ENCODE peak calls at places on chromosomes 7 and 10, in six cellular contexts. One of them, this sample, is unnamed.

GRCh38 chr7:95478139-95479037 is 7.4 kb upstream of the ASB4 start:
- DNase-seq in HFF-Myc: no peak
- DNase-seq in AG10803: peak; percentile 37
- DNase-seq in Panc1: no peak
- DNase-seq in brain microvascular endothelial cell: peak; percentile 25
- DNase-seq in astrocyte of the spinal cord: peak; percentile 61
- DNase-seq in this sample: peak; percentile 59

GRCh38 chr7:31864646-31865045 is 177.6 kb downstream of the PPP1R17 start:
- DNase-seq in HFF-Myc: no peak
- DNase-seq in AG10803: no peak
- DNase-seq in Panc1: no peak
- DNase-seq in brain microvascular endothelial cell: no peak
- DNase-seq in astrocyte of the spinal cord: no peak
- DNase-seq in this sample: no peak

GRCh38 chr10:5369362-5370158 is 4.8 kb downstream of the UCN3 start:
- DNase-seq in HFF-Myc: no peak
- DNase-seq in AG10803: no peak
- DNase-seq in Panc1: no peak
- DNase-seq in brain microvascular endothelial cell: no peak
- DNase-seq in astrocyte of the spinal cord: no peak
- DNase-seq in this sample: no peak

GRCh38 chr7:101099969-101100781 is 14.9 kb downstream of the TRIM56 start:
- DNase-seq in HFF-Myc: peak; percentile 96
- DNase-seq in AG10803: peak; percentile 99
- DNase-seq in Panc1: peak; percentile 98
- DNase-seq in brain microvascular endothelial cell: peak; percentile 100
- DNase-seq in astrocyte of the spinal cord: peak; percentile 99
- DNase-seq in this sample: peak; percentile 96

GRCh38 chr7:87934699-87935372 is 785 bp downstream of the ADAM22 start:
- DNase-seq in HFF-Myc: no peak
- DNase-seq in AG10803: no peak
- DNase-seq in Panc1: no peak
- DNase-seq in brain microvascular endothelial cell: no peak
- DNase-seq in astrocyte of the spinal cord: peak; percentile 9
- DNase-seq in this sample: no peak

GRCh38 chr7:33807779-33808482 is 97.4 kb upstream of the BMPER start:
- DNase-seq in HFF-Myc: peak; percentile 67
- DNase-seq in AG10803: peak; percentile 85
- DNase-seq in Panc1: no peak
- DNase-seq in brain microvascular endothelial cell: peak; percentile 89
- DNase-seq in astrocyte of the spinal cord: peak; percentile 82
- DNase-seq in this sample: peak; percentile 73

GRCh38 chr10:105769248-105770184 is 1128.4 kb downstream of the SORCS3 start:
- DNase-seq in HFF-Myc: no peak
- DNase-seq in AG10803: no peak
- DNase-seq in Panc1: no peak
- DNase-seq in brain microvascular endothelial cell: no peak
- DNase-seq in astrocyte of the spinal cord: no peak
- DNase-seq in this sample: no peak

GRCh38 chr7:70712942-70713341 is 419.0 kb upstream of the GALNT17 start:
- DNase-seq in HFF-Myc: no peak
- DNase-seq in AG10803: no peak
- DNase-seq in Panc1: no peak
- DNase-seq in brain microvascular endothelial cell: no peak
- DNase-seq in astrocyte of the spinal cord: no peak
- DNase-seq in this sample: no peak

GRCh38 chr7:50679218-50680007 is 103.3 kb downstream of the GRB10 start:
- DNase-seq in HFF-Myc: peak; percentile 49
- DNase-seq in AG10803: peak; percentile 57
- DNase-seq in Panc1: peak; percentile 12
- DNase-seq in brain microvascular endothelial cell: no peak
- DNase-seq in astrocyte of the spinal cord: peak; percentile 45
- DNase-seq in this sample: no peak

GRCh38 chr10:91551856-91552255 is 81.0 kb downstream of the PPP1R3C start:
- DNase-seq in HFF-Myc: peak; percentile 37
- DNase-seq in AG10803: peak; percentile 75
- DNase-seq in Panc1: peak; percentile 33
- DNase-seq in brain microvascular endothelial cell: peak; percentile 65
- DNase-seq in astrocyte of the spinal cord: peak; percentile 81
- DNase-seq in this sample: peak; percentile 57

GRCh38 chr7:20776942-20777341 is 9.7 kb downstream of the SP8 start:
- DNase-seq in HFF-Myc: no peak
- DNase-seq in AG10803: no peak
- DNase-seq in Panc1: no peak
- DNase-seq in brain microvascular endothelial cell: no peak
- DNase-seq in astrocyte of the spinal cord: no peak
- DNase-seq in this sample: no peak

GRCh38 chr10:14648042-14648765 is 126.5 kb downstream of the FAM107B start:
- DNase-seq in HFF-Myc: peak; percentile 35
- DNase-seq in AG10803: peak; percentile 62
- DNase-seq in Panc1: no peak
- DNase-seq in brain microvascular endothelial cell: peak; percentile 88
- DNase-seq in astrocyte of the spinal cord: peak; percentile 52
- DNase-seq in this sample: no peak

GRCh38 chr7:12456506-12456905 is 52.8 kb upstream of the VWDE start:
- DNase-seq in HFF-Myc: no peak
- DNase-seq in AG10803: no peak
- DNase-seq in Panc1: no peak
- DNase-seq in brain microvascular endothelial cell: no peak
- DNase-seq in astrocyte of the spinal cord: no peak
- DNase-seq in this sample: no peak

GRCh38 chr7:96120445-96120844 is 201.5 kb downstream of the SLC25A13 start:
- DNase-seq in HFF-Myc: no peak
- DNase-seq in AG10803: peak; percentile 61
- DNase-seq in Panc1: no peak
- DNase-seq in brain microvascular endothelial cell: no peak
- DNase-seq in astrocyte of the spinal cord: no peak
- DNase-seq in this sample: no peak

GRCh38 chr10:22294694-22295093 is 21.5 kb upstream of the COMMD3 start:
- DNase-seq in HFF-Myc: no peak
- DNase-seq in AG10803: no peak
- DNase-seq in Panc1: no peak
- DNase-seq in brain microvascular endothelial cell: no peak
- DNase-seq in astrocyte of the spinal cord: no peak
- DNase-seq in this sample: no peak

GRCh38 chr10:62025901-62026879 is 124.7 kb downstream of the ARID5B start:
- DNase-seq in HFF-Myc: no peak
- DNase-seq in AG10803: peak; percentile 77
- DNase-seq in Panc1: no peak
- DNase-seq in brain microvascular endothelial cell: no peak
- DNase-seq in astrocyte of the spinal cord: peak; percentile 55
- DNase-seq in this sample: no peak

GRCh38 chr7:157585113-157585861 is 248.5 kb downstream of the DNAJB6 start:
- DNase-seq in HFF-Myc: no peak
- DNase-seq in AG10803: no peak
- DNase-seq in Panc1: no peak
- DNase-seq in brain microvascular endothelial cell: no peak
- DNase-seq in astrocyte of the spinal cord: no peak
- DNase-seq in this sample: no peak

GRCh38 chr10:34181545-34182300 is 633.4 kb downstream of the PARD3 start:
- DNase-seq in HFF-Myc: no peak
- DNase-seq in AG10803: peak; percentile 76
- DNase-seq in Panc1: no peak
- DNase-seq in brain microvascular endothelial cell: no peak
- DNase-seq in astrocyte of the spinal cord: peak; percentile 12
- DNase-seq in this sample: no peak

GRCh38 chr7:88391247-88391646 is 84.6 kb upstream of the STEAP4 start:
- DNase-seq in HFF-Myc: no peak
- DNase-seq in AG10803: no peak
- DNase-seq in Panc1: no peak
- DNase-seq in brain microvascular endothelial cell: no peak
- DNase-seq in astrocyte of the spinal cord: no peak
- DNase-seq in this sample: no peak

GRCh38 chr7:18570890-18571478 is 75.4 kb downstream of the HDAC9 start:
- DNase-seq in HFF-Myc: peak; percentile 15
- DNase-seq in AG10803: peak; percentile 64
- DNase-seq in Panc1: no peak
- DNase-seq in brain microvascular endothelial cell: peak; percentile 31
- DNase-seq in astrocyte of the spinal cord: peak; percentile 71
- DNase-seq in this sample: peak; percentile 49

GRCh38 chr10:125785831-125786230 is 10.2 kb upstream of the MMP21 start:
- DNase-seq in HFF-Myc: no peak
- DNase-seq in AG10803: no peak
- DNase-seq in Panc1: no peak
- DNase-seq in brain microvascular endothelial cell: no peak
- DNase-seq in astrocyte of the spinal cord: no peak
- DNase-seq in this sample: no peak

GRCh38 chr10:127524869-127525268 is 24.2 kb upstream of the NPS start:
- DNase-seq in HFF-Myc: no peak
- DNase-seq in AG10803: peak; percentile 3
- DNase-seq in Panc1: no peak
- DNase-seq in brain microvascular endothelial cell: no peak
- DNase-seq in astrocyte of the spinal cord: no peak
- DNase-seq in this sample: no peak

GRCh38 chr7:99457646-99458493 is 8.1 kb downstream of the ATP5MF start:
- DNase-seq in HFF-Myc: no peak
- DNase-seq in AG10803: no peak
- DNase-seq in Panc1: no peak
- DNase-seq in brain microvascular endothelial cell: no peak
- DNase-seq in astrocyte of the spinal cord: no peak
- DNase-seq in this sample: no peak

GRCh38 chr7:157522189-157522588 is 185.4 kb downstream of the DNAJB6 start:
- DNase-seq in HFF-Myc: no peak
- DNase-seq in AG10803: no peak
- DNase-seq in Panc1: no peak
- DNase-seq in brain microvascular endothelial cell: no peak
- DNase-seq in astrocyte of the spinal cord: no peak
- DNase-seq in this sample: no peak

GRCh38 chr7:82677493-82677892 is 233.9 kb upstream of the CACNA2D1 start:
- DNase-seq in HFF-Myc: no peak
- DNase-seq in AG10803: peak; percentile 9
- DNase-seq in Panc1: no peak
- DNase-seq in brain microvascular endothelial cell: peak; percentile 47
- DNase-seq in astrocyte of the spinal cord: no peak
- DNase-seq in this sample: no peak
- H3K4me3 ChIP-seq in HFF-Myc: no peak overlapping the region
- H3K4me3 ChIP-seq in AG10803: no peak overlapping the region
- H3K4me3 ChIP-seq in Panc1: no peak overlapping the region
- H3K4me3 ChIP-seq in brain microvascular endothelial cell: no peak overlapping the region
- H3K4me3 ChIP-seq in astrocyte of the spinal cord: no peak overlapping the region
- H3K4me3 ChIP-seq in this sample: no peak overlapping the region

DNA sequence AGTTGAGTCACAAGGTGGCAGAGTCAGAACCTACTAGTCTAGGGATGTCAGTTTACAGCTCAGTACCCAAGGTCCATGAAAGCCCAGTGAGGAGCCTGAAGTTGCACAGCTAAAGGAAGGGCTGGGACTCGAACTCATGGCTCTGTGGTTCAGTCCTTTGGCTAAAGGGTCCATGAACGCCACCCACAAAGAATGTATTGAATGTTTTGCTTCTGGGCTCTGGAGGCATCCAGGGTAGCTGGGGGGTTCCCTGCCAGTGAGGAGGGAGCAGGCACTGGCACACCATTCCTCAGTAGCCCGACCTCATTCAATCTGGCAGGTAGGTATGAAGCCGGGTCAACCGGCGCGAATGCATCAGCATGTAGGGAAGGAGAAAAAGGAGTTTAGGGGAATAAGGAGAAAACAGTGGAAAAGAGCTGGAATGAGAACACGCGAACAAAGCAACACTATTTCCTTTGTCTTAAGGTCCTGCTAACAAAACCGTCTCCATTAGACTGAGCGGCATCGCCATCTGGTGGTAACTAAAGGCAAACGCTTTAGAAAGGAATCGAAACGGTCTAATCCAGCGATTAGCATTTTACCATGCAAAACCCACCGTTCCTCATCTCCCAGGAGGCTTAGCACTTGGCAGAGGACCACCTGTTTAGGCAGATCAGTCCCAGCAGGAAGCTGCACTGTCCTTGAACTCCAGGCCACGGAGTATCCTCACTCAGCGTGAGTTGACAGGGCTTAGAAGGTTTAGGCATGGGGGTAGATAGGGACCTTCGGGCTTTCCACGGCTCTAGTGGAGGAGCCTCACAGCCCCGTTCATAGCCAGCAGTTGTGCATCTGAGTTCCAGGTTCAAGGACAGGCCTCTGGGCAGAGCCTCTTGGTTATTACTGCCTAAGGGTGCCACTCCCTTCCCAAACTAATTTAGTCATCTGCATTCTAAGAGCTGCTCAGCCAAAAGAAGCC is 122.8 kb downstream of the UBE2H start:
- DNase-seq in HFF-Myc: peak; percentile 77
- DNase-seq in AG10803: peak; percentile 84
- DNase-seq in Panc1: peak; percentile 67
- DNase-seq in brain microvascular endothelial cell: peak; percentile 56
- DNase-seq in astrocyte of the spinal cord: peak; percentile 86
- DNase-seq in this sample: peak; percentile 82
- TF ChIP-seq CTCF in HFF-Myc: peak; percentile 84
- TF ChIP-seq CTCF in AG10803: peak; percentile 89
- TF ChIP-seq CTCF in Panc1: peak; percentile 89
- TF ChIP-seq CTCF in brain microvascular endothelial cell: peak; percentile 86
- TF ChIP-seq CTCF in astrocyte of the spinal cord: peak; percentile 83
- TF ChIP-seq CTCF in this sample: peak; percentile 87

DNA sequence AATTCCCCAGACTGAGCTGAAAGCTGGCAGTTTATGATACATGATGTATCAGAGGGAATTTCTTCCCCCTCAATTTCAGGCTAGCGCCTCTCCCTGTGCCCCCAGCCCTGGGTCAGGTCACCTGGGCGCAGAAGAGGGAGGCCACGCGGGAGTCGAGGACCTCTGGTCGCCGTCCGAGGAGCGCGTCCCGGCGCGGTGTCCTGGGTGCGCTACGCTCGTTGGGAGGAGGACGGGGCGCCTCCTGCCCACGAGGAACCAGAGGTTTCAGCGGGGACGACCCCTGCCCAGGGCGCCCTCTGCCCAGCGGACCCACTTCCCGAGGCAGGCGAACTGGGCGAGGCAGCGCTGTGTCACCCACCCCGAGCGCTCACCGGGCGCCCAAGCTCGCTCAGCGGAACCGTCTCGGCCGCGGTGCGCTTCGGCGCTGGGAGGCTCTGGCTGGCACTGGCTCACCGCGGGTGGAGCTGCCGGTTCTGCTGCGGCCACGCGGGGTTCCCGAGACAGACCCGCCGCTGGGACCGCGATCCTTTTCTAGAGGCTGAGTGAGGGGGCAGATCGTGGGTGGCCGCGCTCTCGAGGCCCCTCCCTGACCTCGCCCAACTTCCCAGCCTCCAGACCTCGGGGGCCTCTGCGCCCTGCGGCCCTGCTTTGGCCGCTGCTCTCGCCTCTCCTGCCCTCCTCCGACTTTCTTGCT is at the start of gene FAM237B:
- DNase-seq in HFF-Myc: no peak
- DNase-seq in AG10803: peak; percentile 16
- DNase-seq in Panc1: no peak
- DNase-seq in brain microvascular endothelial cell: no peak
- DNase-seq in astrocyte of the spinal cord: peak; percentile 10
- DNase-seq in this sample: no peak
- H3K4me3 ChIP-seq in HFF-Myc: peak within 1 kb of the TSS; percentile 31
- H3K4me3 ChIP-seq in AG10803: peak within 1 kb of the TSS; percentile 41
- H3K4me3 ChIP-seq in Panc1: peak within 1 kb of the TSS; percentile 32
- H3K4me3 ChIP-seq in brain microvascular endothelial cell: peak within 1 kb of the TSS; percentile 53
- H3K4me3 ChIP-seq in astrocyte of the spinal cord: peak within 1 kb of the TSS; percentile 20
- H3K4me3 ChIP-seq in this sample: peak within 1 kb of the TSS; percentile 35

DNA sequence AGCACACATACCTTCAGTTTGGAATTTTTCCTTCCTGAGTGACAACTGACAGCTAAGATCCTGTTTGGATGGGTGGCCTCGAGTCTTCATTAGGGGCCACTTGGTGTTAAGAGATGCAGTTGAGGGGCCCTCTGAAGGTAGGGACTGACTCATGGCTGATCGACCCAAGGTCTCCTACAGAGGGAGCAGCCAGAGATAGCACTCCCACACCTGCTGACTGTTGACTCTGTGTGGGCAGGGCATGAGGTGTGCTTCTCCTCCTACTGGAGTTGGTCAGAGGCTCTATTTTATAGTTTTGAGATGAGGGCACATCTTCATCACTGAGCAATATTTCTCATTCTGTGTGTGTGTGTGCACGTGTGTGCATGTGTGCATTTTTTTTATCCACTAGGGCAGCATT is 378.8 kb upstream of the PODXL start:
- DNase-seq in HFF-Myc: no peak
- DNase-seq in AG10803: no peak
- DNase-seq in Panc1: no peak
- DNase-seq in brain microvascular endothelial cell: no peak
- DNase-seq in astrocyte of the spinal cord: no peak
- DNase-seq in this sample: no peak
- TF ChIP-seq CTCF in HFF-Myc: no peak
- TF ChIP-seq CTCF in AG10803: no peak
- TF ChIP-seq CTCF in Panc1: no peak
- TF ChIP-seq CTCF in brain microvascular endothelial cell: no peak
- TF ChIP-seq CTCF in astrocyte of the spinal cord: no peak
- TF ChIP-seq CTCF in this sample: no peak

This sample was measured in astrocyte of the cerebellum.